ENCODE peak calls at places on chromosomes 11 and 22, in six cellular contexts. Y is CD8-positive, alpha-beta T cell; F is cardiac muscle cell; M is GM23338; G is tibial nerve; Q is uterus. A is an unnamed sample.

GRCh38 chr11:2586793-2587131 is 113.0 kb downstream of the KCNQ1OT1 start:
- DNase-seq in G (no peak), M (no peak), F (no peak), Y (no peak), Q (no peak), A (no peak)

GRCh38 chr22:27641049-27641790 is 160.3 kb downstream of the MN1 start:
- DNase-seq in F (no peak), M (no peak), G (no peak), Y (no peak), Q (no peak), A (peak; percentile 96)

GRCh38 chr11:10125522-10126133 is 168.4 kb downstream of the SBF2 start:
- DNase-seq in F (no peak), M (no peak), G (no peak), Q (no peak), Y (no peak), A (no peak)

GRCh38 chr11:130674686-130675085 is 226.2 kb downstream of the ADAMTS15 start:
- DNase-seq in F (no peak), M (no peak), G (no peak), Q (no peak), Y (no peak), A (no peak)

GRCh38 chr11:9037963-9038362 is 34.2 kb upstream of the NRIP3 start:
- DNase-seq in M (no peak), G (no peak), Y (no peak), F (no peak), Q (no peak), A (no peak)

GRCh38 chr11:60871378-60872061 is 4.2 kb downstream of the ZP1 start:
- DNase-seq in F (peak; percentile 40), Y (peak; percentile 31), Q (no peak), M (no peak), G (no peak), A (no peak)

GRCh38 chr11:96340555-96340885 is 2.5 kb downstream of the MAML2 start:
- DNase-seq in F (no peak), Q (no peak), G (no peak), M (no peak), Y (no peak), A (no peak)

GRCh38 chr11:34266090-34266912 is 91.5 kb downstream of the ABTB2 start:
- DNase-seq in M (no peak), Q (peak; percentile 65), G (peak; percentile 69), F (no peak), Y (no peak), A (no peak)

GRCh38 chr22:38109391-38110000 is 988 bp downstream of the BAIAP2L2 start:
- DNase-seq in G (no peak), Q (no peak), F (peak; percentile 35), Y (no peak), M (peak; percentile 30), A (no peak)

GRCh38 chr11:34727228-34727737 is 106.4 kb downstream of the EHF start:
- DNase-seq in Q (no peak), M (no peak), Y (no peak), G (no peak), F (no peak), A (no peak)

GRCh38 chr11:69430566-69430965 is 50.9 kb upstream of the LINC01488 start:
- DNase-seq in G (no peak), Q (no peak), F (no peak), M (no peak), Y (no peak), A (no peak)

GRCh38 chr11:94129505-94130335 is 1.1 kb downstream of the PANX1 start:
- DNase-seq in Q (no peak), F (no peak), M (no peak), G (peak; percentile 48), Y (no peak), A (peak; percentile 71)

GRCh38 chr11:121723261-121723741 is 270.5 kb upstream of the SORL1-AS1 start:
- DNase-seq in Y (no peak), G (peak; percentile 33), M (peak; percentile 64), Q (peak; percentile 49), F (peak; percentile 21), A (no peak)

GRCh38 chr11:127890026-127890611 is 697.2 kb downstream of the ETS1 start:
- DNase-seq in G (no peak), Q (no peak), F (no peak), Y (no peak), M (no peak), A (peak; percentile 68)

GRCh38 chr11:130465259-130465658 is 16.8 kb downstream of the ADAMTS15 start:
- DNase-seq in F (no peak), Y (no peak), G (no peak), Q (no peak), M (no peak), A (no peak)

GRCh38 chr11:124920870-124921609 is 2.0 kb downstream of the HEPN1 start:
- DNase-seq in Y (peak; percentile 75), G (peak; percentile 54), Q (peak; percentile 53), F (peak; percentile 76), M (peak; percentile 83), A (peak; percentile 29)

GRCh38 chr11:57321388-57321995 is 3.3 kb downstream of the TNKS1BP1 start:
- DNase-seq in Q (no peak), M (no peak), G (no peak), Y (no peak), F (no peak), A (no peak)

GRCh38 chr22:17817079-17817478 is 42.8 kb upstream of the BID start:
- DNase-seq in M (no peak), Y (no peak), G (no peak), Q (no peak), F (no peak), A (no peak)

DNA sequence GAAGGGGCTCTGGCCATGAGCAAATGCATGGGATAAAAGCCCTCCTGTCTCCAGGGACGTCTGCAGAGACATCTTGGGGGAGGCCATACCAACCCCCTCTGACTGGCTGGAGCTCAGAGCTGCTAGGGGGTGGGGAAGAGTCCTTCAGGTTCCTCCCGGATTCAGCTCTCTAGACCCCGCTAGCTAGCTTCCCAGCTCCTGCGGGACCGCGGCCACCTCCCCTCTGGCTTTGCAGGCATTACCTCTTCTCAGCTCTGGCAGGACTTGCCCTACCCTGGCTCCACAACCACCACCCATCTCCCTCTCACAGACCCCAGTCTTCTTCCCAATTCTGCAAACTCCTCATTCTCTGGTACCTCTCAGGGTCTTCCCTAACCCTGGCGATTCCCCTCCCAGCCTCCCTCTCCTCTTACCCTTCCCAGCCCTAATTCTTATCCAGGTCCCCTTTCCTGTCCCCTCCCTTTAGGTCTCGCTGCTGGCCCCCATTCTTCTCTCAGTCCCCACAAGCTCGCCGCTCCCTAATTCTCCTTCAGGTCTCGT is 782 bp downstream of the SYT13 start:
- DNase-seq in F (no peak), M (peak; percentile 31), Y (no peak), Q (no peak), G (no peak), A (no peak)
- H3K27me3 ChIP-seq in F (peaks cover 60% of the 10 kb centered on the region), M (peaks cover 20% of the 10 kb centered on the region), Y (peaks cover 9% of the 10 kb centered on the region), Q (peaks cover 16% of the 10 kb centered on the region), G (peaks cover 76% of the 10 kb centered on the region), A (peaks cover 23% of the 10 kb centered on the region)

GRCh38 chr22:22167791-22168189 is 76.8 kb upstream of the VPREB1 start:
- DNase-seq in Y (no peak), F (no peak), Q (no peak), G (no peak), M (no peak), A (no peak)
- H3K27me3 ChIP-seq in Y (no peaks in the 10 kb centered on the region), F (peaks cover 87% of the 10 kb centered on the region), Q (no peaks in the 10 kb centered on the region), G (no peaks in the 10 kb centered on the region), M (peaks cover 100% of the 10 kb centered on the region), A (peaks cover 5% of the 10 kb centered on the region)

GRCh38 chr22:24683671-24684070 is 80.7 kb downstream of the GGT1 start:
- DNase-seq in Y (no peak), G (no peak), M (no peak), Q (no peak), F (no peak), A (no peak)

GRCh38 chr22:24686280-24686679 is 83.3 kb downstream of the GGT1 start:
- DNase-seq in G (no peak), Q (no peak), F (no peak), Y (no peak), M (no peak), A (no peak)

GRCh38 chr22:24685804-24686203 is 82.8 kb downstream of the GGT1 start:
- DNase-seq in Y (no peak), M (peak; percentile 71), F (no peak), Q (no peak), G (no peak), A (no peak)

DNA sequence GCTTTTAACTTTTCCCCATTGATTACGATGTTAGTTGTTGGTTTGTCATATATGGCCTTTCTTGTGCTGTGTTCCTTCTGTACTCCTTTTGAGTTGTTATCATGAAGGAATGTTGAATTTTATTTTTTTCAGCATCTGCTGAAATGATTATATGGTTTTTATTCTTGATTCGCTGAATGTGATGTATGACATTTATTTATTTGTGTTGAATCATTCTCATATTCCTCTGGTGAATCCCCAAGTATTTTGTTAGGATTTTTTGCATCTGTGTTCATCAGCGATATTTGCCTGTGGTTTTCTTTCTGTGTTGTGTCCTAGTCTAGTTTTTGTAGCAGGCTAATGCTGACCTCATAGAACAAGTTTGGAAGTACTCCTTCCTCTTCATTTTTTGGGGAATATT is 78.2 kb downstream of the GGT1 start:
- DNase-seq in F (no peak), M (no peak), G (no peak), Q (no peak), Y (no peak), A (no peak)
- H3K27me3 ChIP-seq in F (peaks cover 4% of the 10 kb centered on the region), M (no peaks in the 10 kb centered on the region), G (no peaks in the 10 kb centered on the region), Q (peaks cover 11% of the 10 kb centered on the region), Y (no peaks in the 10 kb centered on the region), A (no peaks in the 10 kb centered on the region)

DNA sequence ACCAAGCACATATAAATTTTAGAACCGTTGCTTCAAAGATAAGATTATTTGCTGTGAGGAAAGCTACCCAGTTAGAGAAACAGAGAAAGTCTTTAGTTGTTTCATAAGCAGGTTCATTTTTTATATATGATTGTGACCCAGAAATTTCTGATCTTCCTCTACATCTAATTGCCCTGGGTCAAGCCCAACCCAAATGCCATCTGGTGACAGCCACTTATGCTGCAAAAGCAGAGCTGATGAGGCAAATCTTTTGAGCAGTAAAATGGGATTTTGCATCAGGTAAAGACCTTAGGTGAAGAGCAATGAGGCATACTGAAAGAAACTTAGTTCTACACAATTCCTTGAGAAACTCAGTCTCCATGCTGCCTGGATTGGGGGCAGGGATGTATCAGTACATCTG is 28.0 kb downstream of the SYT9 start:
- DNase-seq in G (no peak), Q (no peak), Y (no peak), M (no peak), F (no peak), A (no peak)
- H3K27me3 ChIP-seq in G (no peaks in the 10 kb centered on the region), Q (no peaks in the 10 kb centered on the region), Y (no peaks in the 10 kb centered on the region), M (no peaks in the 10 kb centered on the region), F (peaks cover 2% of the 10 kb centered on the region), A (peaks cover 2% of the 10 kb centered on the region)

GRCh38 chr11:111870887-111871692 is at the start of gene ALG9:
- DNase-seq in Y (peak; percentile 83), Q (peak; percentile 86), G (peak; percentile 90), M (peak; percentile 84), F (peak; percentile 82), A (peak; percentile 66)
- H3K27me3 ChIP-seq in Y (no peaks in the 10 kb centered on the region), Q (no peaks in the 10 kb centered on the region), G (no peaks in the 10 kb centered on the region), M (no peaks in the 10 kb centered on the region), F (no peaks in the 10 kb centered on the region), A (no peaks in the 10 kb centered on the region)

GRCh38 chr22:36988075-36988474 is 31.2 kb downstream of the TST start:
- DNase-seq in F (no peak), M (no peak), G (no peak), Q (no peak), Y (no peak), A (no peak)
- H3K27me3 ChIP-seq in F (peaks cover 6% of the 10 kb centered on the region), M (no peaks in the 10 kb centered on the region), G (peaks cover 25% of the 10 kb centered on the region), Q (no peaks in the 10 kb centered on the region), Y (peaks cover 6% of the 10 kb centered on the region), A (no peaks in the 10 kb centered on the region)

A was measured in bronchial epithelial cell.